ENCODE peak calls at places on chromosome 11, in six cellular contexts. T is breast epithelium, N is IMR-90, E is endodermal cell, R is fibroblast of lung, L is stomach. C is an unnamed sample. For H3K4me1, the result is how much of the 10 kb centered on the place peaks cover.

GRCh38 chr11:105862736-105863367 is 159.2 kb downstream of the MSANTD4 start:
- DNase-seq in T (no peak), N (peak), E (no peak), R (peak), L (no peak), C (no peak)

GRCh38 chr11:130514851-130515250 is 66.4 kb downstream of the ADAMTS15 start:
- DNase-seq in T (no peak), N (no peak), E (no peak), R (no peak), L (no peak), C (no peak)

GRCh38 chr11:94774345-94774744 is 6.2 kb downstream of the AMOTL1 start:
- DNase-seq in T (no peak), N (peak), E (no peak), R (no peak), L (no peak), C (no peak)

GRCh38 chr11:88801484-88802123 is 264.2 kb downstream of the GRM5 start:
- DNase-seq in T (no peak), N (no peak), E (no peak), R (no peak), L (no peak), C (no peak)

GRCh38 chr11:65305501-65306268 is 9.0 kb upstream of the CDC42EP2 start:
- DNase-seq in T (no peak), N (peak), E (no peak), R (peak), L (peak), C (no peak)

GRCh38 chr11:44634401-44635281 is 69.2 kb downstream of the CD82 start:
- DNase-seq in T (no peak), N (peak), E (peak), R (peak), L (peak), C (peak)

GRCh38 chr11:78149646-78150045 is 10.2 kb upstream of the ALG8 start:
- DNase-seq in T (no peak), N (peak), E (no peak), R (peak), L (no peak), C (no peak)

GRCh38 chr11:121441533-121441932 is 10.6 kb upstream of the SORL1 start:
- DNase-seq in T (no peak), N (no peak), E (no peak), R (no peak), L (no peak), C (no peak)

GRCh38 chr11:19344661-19345518 is 104.1 kb upstream of the E2F8 start:
- DNase-seq in T (peak), N (peak), E (peak), R (peak), L (peak), C (peak)

GRCh38 chr11:84628871-84629625 is 998.1 kb downstream of the DLG2 start:
- DNase-seq in T (no peak), N (no peak), E (no peak), R (no peak), L (no peak), C (no peak)

GRCh38 chr11:106585061-106585460 is 433.2 kb downstream of the GUCY1A2 start:
- DNase-seq in T (no peak), N (peak), E (peak), R (peak), L (no peak), C (no peak)

GRCh38 chr11:123197711-123198110 is 2.7 kb upstream of the CLMP start:
- DNase-seq in T (no peak), N (peak), E (no peak), R (peak), L (no peak), C (no peak)

GRCh38 chr11:85914425-85914824 is 59.2 kb downstream of the CCDC83 start:
- DNase-seq in T (no peak), N (no peak), E (no peak), R (no peak), L (no peak), C (no peak)

GRCh38 chr11:86116386-86116726 is 47.5 kb upstream of the PICALM start:
- DNase-seq in T (no peak), N (peak), E (no peak), R (peak), L (no peak), C (no peak)

GRCh38 chr11:69293819-69294505 is at the start of gene MYEOV:
- DNase-seq in T (no peak), N (no peak), E (peak), R (peak), L (peak), C (no peak)

GRCh38 chr11:129458278-129458677 is 82.6 kb downstream of the BARX2 start:
- DNase-seq in T (no peak), N (no peak), E (no peak), R (no peak), L (no peak), C (peak)

DNA sequence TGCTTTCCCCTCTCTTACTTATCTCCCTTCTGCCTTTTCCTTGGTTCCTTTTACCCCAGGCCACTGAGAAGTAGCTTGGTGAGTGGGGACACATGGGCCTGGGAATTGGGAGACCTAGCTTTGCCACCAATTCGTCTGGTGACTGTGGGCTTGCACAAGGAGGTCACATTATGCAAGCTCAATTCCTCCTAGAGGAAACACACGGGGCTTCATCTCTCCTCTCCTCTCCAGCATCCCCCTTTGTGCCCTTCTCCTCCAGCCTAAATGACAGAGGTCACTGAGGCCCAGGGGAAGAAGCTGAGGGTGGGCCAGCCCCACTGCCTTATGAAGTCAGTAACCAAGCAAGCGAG is 2.2 kb downstream of the CLCF1 start:
- DNase-seq in T (no peak), N (no peak), E (no peak), R (no peak), L (no peak), C (no peak)
- H3K4me1 ChIP-seq in T (under half), N (half or more), E (under half), R (half or more), L (half or more), C (under half)

GRCh38 chr11:61832207-61832606 is 4.1 kb downstream of the FADS2 start:
- DNase-seq in T (no peak), N (no peak), E (no peak), R (no peak), L (no peak), C (no peak)

GRCh38 chr11:61834278-61835004 is 6.3 kb downstream of the FADS2 start:
- DNase-seq in T (no peak), N (peak), E (peak), R (peak), L (no peak), C (peak)

GRCh38 chr11:61833478-61833877 is 5.4 kb downstream of the FADS2 start:
- DNase-seq in T (no peak), N (no peak), E (no peak), R (no peak), L (no peak), C (peak)

GRCh38 chr11:61833926-61834277 is 5.8 kb downstream of the FADS2 start:
- DNase-seq in T (no peak), N (no peak), E (peak), R (no peak), L (no peak), C (peak)

DNA sequence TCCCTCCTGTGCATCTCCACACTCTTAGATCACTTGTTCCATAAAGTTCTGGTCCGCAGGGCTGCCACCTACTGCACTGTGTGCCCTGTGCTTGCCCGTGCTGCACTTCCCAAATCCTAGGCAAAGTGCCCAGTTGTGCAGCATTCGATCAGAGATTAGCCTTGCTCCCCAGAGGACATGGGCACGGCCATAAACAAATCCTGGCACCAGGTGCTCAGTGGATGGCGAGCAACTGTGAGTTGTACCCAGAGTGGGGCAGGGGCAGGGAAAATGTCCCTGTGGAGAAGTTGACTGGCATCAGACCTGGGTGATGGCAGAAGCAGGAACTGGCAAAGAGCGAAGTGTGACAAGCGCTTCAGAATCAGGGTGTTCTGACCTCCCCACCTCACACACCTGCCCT is 4.7 kb downstream of the FADS2 start:
- DNase-seq in T (no peak), N (no peak), E (no peak), R (no peak), L (peak), C (peak)
- H3K4me3 ChIP-seq in T (no peak), N (no peak), E (no peak), R (no peak), L (no peak), C (no peak)

GRCh38 chr11:12865871-12866595 is 143.1 kb upstream of the RASSF10 start:
- DNase-seq in T (no peak), N (no peak), E (no peak), R (no peak), L (no peak), C (no peak)

GRCh38 chr11:12871788-12872321 is 137.3 kb upstream of the RASSF10 start:
- DNase-seq in T (no peak), N (peak), E (no peak), R (peak), L (no peak), C (no peak)

GRCh38 chr11:12871251-12871650 is 137.9 kb upstream of the RASSF10 start:
- DNase-seq in T (no peak), N (no peak), E (no peak), R (peak), L (no peak), C (no peak)

GRCh38 chr11:12867531-12867930 is 141.6 kb upstream of the RASSF10 start:
- DNase-seq in T (no peak), N (no peak), E (no peak), R (no peak), L (no peak), C (no peak)

DNA sequence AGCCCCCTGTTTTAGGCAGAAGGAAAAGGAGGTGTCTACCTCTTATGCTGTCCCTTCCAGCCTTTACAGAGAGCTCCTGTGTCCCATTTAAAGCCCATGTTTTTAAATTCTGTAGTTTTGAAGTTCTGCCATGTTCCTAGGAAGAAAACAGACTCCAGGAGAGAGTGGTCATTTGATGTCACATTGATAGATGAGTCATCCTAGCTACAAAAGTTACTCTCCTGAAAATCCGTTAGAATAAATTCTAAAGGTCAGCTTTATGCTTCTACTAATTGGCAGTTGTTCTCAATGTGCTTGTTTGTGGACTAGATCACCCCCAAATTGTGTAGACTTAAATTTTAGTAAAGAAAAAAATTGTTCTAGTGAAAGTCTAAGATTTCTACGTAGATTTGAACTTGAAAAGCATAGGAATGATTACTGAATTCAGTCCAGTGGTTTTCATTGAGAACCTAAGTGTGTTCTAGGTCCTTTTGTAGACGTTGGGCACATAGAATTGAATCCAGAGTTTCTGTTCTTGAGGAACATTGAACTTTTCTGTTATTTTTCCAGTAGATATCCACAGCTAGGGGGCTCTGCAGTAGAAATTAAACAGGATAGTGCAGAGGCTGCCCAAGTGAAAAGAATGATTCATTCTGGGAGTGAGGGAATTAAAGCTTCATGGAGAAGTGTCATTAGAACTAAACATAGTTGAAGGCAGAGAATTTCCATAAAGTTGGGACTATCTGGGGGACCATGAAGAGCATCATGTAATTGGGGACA is 140.6 kb upstream of the RASSF10 start:
- DNase-seq in T (no peak), N (peak), E (no peak), R (peak), L (no peak), C (no peak)
- TF ChIP-seq CTCF in T (no peak), N (peak), E (peak), R (peak), L (peak), C (peak)

GRCh38 chr11:118342503-118343161 is at the start of gene CD3D:
- DNase-seq in T (no peak), N (no peak), E (peak), R (no peak), L (no peak), C (no peak)

GRCh38 chr11:118338637-118339061 is 3.9 kb downstream of the CD3D start:
- DNase-seq in T (no peak), N (no peak), E (no peak), R (no peak), L (peak), C (no peak)

GRCh38 chr11:118341749-118342489 is 586 bp downstream of the CD3D start:
- DNase-seq in T (no peak), N (no peak), E (no peak), R (no peak), L (no peak), C (no peak)

GRCh38 chr11:118339281-118340045 is 3.0 kb downstream of the CD3D start:
- DNase-seq in T (no peak), N (no peak), E (no peak), R (no peak), L (no peak), C (no peak)

GRCh38 chr11:118340437-118340836 is 2.1 kb downstream of the CD3D start:
- DNase-seq in T (no peak), N (no peak), E (no peak), R (no peak), L (no peak), C (no peak)
- H3K4me1 ChIP-seq in T (under half), N (under half), E (under half), R (under half), L (under half), C (under half)

DNA sequence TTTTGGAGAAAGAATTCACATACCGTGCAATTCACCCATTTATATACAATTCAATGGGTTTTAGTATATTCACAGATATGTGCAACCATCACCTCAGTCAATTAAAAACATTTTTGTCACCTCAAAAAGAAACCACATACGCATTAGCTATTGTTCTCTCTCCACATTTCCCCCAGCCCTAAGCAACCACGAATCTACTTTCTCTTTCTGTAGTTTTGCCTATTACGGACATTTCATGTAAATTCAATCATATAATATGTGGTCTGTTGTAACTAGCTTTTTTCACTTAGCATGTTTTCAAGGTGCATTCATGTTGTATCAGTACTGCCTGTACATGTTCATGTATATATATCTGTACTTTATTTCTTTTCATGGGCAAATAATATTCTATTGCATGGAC is 104.7 kb upstream of the RRM1 start:
- DNase-seq in T (no peak), N (no peak), E (no peak), R (no peak), L (no peak), C (no peak)
- H3K4me3 ChIP-seq in T (no peak), N (no peak), E (no peak), R (no peak), L (no peak), C (no peak)

GRCh38 chr11:126816655-126817054 is 183.9 kb downstream of the KIRREL3 start:
- DNase-seq in T (no peak), N (no peak), E (no peak), R (peak), L (peak), C (no peak)
- TF ChIP-seq CTCF in T (no peak), N (no peak), E (no peak), R (no peak), L (no peak), C (no peak)

GRCh38 chr11:76292583-76293188 is 86.4 kb upstream of the WNT11 start:
- DNase-seq in T (no peak), N (no peak), E (no peak), R (no peak), L (no peak), C (no peak)

GRCh38 chr11:76297143-76297542 is 83.8 kb downstream of the THAP12 start:
- DNase-seq in T (no peak), N (no peak), E (peak), R (no peak), L (no peak), C (no peak)

GRCh38 chr11:76291576-76292526 is 85.5 kb upstream of the WNT11 start:
- DNase-seq in T (no peak), N (no peak), E (peak), R (no peak), L (no peak), C (no peak)

GRCh38 chr11:76296731-76297130 is 84.2 kb downstream of the THAP12 start:
- DNase-seq in T (no peak), N (no peak), E (peak), R (no peak), L (no peak), C (no peak)

GRCh38 chr11:76293189-76293631 is 86.9 kb upstream of the WNT11 start:
- DNase-seq in T (no peak), N (no peak), E (no peak), R (no peak), L (no peak), C (no peak)
- H3K4me1 ChIP-seq in T (under half), N (under half), E (under half), R (under half), L (under half), C (under half)

DNA sequence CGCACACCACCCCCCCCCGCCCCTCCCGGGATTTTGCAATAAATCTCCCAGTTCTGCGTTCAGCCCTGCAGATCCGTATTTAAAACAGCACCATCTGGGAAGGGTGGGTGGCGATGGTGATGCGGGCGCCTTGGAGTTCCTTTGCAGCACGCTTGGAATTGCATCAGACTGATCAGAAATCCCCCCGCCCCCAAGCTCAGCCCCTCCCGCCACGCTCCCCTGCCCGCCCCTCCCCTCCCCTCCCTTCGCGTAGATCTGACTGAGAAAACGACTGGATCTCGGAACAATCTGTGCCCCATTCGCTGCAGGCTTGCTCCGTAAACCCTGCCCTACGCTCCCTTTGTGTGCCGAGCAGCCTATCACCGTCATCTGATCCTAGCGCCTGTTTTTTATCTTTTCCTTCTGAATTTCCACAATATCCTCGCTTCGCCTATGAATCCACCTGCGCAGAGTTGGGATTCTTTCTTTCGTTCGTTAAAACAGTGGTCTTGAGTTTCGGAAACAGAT is 18.1 kb upstream of the BDNF start:
- DNase-seq in T (no peak), N (peak), E (peak), R (peak), L (no peak), C (peak)
- H3K4me3 ChIP-seq in T (peak), N (peak), E (peak), R (peak), L (peak), C (peak)

DNA sequence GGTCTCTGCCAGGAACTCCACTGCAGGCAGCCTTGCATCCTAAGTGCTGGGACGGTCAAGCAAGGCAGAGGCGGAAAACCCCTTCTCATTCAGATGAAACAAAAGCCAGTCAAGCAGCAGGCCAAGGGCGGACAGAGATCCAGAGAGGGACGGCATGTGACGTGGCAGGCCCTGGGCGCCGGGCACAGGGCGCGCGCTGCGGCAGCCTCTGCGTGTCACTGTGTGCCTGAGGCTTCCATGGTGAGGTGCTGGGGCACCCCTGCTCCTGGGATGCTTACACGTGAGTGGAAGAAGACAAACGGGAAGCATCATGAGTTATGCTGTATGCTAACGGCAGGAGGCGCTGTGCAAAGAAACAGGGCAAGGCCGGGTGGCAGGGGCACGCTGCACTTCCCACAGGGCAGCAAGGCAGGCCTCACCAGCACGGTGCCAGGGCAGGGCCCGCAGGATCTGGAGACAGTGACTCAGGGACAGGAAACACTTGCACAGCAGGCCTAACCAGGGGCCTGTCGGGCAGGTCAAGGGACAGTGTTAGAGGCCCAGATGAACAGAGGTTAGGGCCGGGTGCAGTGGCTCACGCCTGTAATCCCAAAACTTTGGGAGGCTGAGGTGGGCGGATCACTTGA is 6.1 kb downstream of the TOLLIP start:
- DNase-seq in T (no peak), N (no peak), E (peak), R (peak), L (peak), C (no peak)
- TF ChIP-seq CTCF in T (no peak), N (peak), E (peak), R (peak), L (no peak), C (peak)

GRCh38 chr11:62572431-62572830 is 1.3 kb downstream of the EEF1G start:
- DNase-seq in T (no peak), N (no peak), E (no peak), R (no peak), L (no peak), C (no peak)
- H3K4me1 ChIP-seq in T (under half), N (under half), E (under half), R (under half), L (under half), C (under half)